ENCODE peak calls at places on chromosomes 1 and 21, in five cellular contexts. M is NCI-H1694 treated with DMSO at 0.1 percent for 48 hours; Y is HTR-8/SVneo; X is progenitor cell of endocrine pancreas; Q is activated CD8-positive, alpha-beta memory T cell treated with anti-CD3 and anti-CD28 coated beads, Interleukin-2, amount 10 ng/mL, durations not matched to agents 7 days and 5 days. Z is an unnamed sample.

GRCh38 chr21:18335651-18336050 is 67.9 kb downstream of the TMPRSS15 start:
- DNase-seq in M (no peak), Y (no peak), X (no peak), Q (no peak), Z (no peak)

GRCh38 chr1:6820899-6821298 is 35.6 kb downstream of the CAMTA1 start:
- DNase-seq in M (no peak), Y (no peak), X (no peak), Q (no peak), Z (no peak)

GRCh38 chr1:2107586-2108212 is 57.5 kb downstream of the PRKCZ start:
- DNase-seq in M (no peak), Y (no peak), X (no peak), Q (no peak), Z (no peak)

GRCh38 chr1:194919146-194919545 is 1689.1 kb downstream of the KCNT2 start:
- DNase-seq in M (no peak), Y (no peak), X (no peak), Q (no peak), Z (no peak)

GRCh38 chr1:229991104-229991513 is 75.9 kb upstream of the GALNT2 start:
- DNase-seq in M (no peak), Y (no peak), X (no peak), Q (no peak), Z (no peak)

GRCh38 chr1:36447450-36447849 is 2.8 kb downstream of the OSCP1 start:
- DNase-seq in M (no peak), Y (no peak), X (no peak), Q (no peak), Z (no peak)

GRCh38 chr21:27480841-27481261 is 514.0 kb upstream of the ADAMTS5 start:
- DNase-seq in M (no peak), Y (no peak), X (no peak), Q (no peak), Z (no peak)

GRCh38 chr1:205354259-205354904 is 2.3 kb downstream of the KLHDC8A start:
- DNase-seq in M (peak), Y (peak), X (peak), Q (peak), Z (no peak)

GRCh38 chr1:193259619-193260018 is 73.2 kb upstream of the B3GALT2 start:
- DNase-seq in M (no peak), Y (no peak), X (no peak), Q (no peak), Z (no peak)

GRCh38 chr1:74731399-74732052 is 1.3 kb downstream of the CRYZ start:
- DNase-seq in M (no peak), Y (no peak), X (no peak), Q (no peak), Z (no peak)

GRCh38 chr21:46599251-46599572 is 5.7 kb downstream of the S100B start:
- DNase-seq in M (no peak), Y (no peak), X (no peak), Q (no peak), Z (no peak)

GRCh38 chr21:40070871-40071270 is 203.6 kb downstream of the PCP4 start:
- DNase-seq in M (no peak), Y (no peak), X (no peak), Q (no peak), Z (no peak)

GRCh38 chr1:184035719-184036516 is 1.6 kb downstream of the COLGALT2 start:
- DNase-seq in M (no peak), Y (no peak), X (no peak), Q (no peak), Z (no peak)

GRCh38 chr1:39795651-39796050 is 7.0 kb upstream of the BMP8B start:
- DNase-seq in M (no peak), Y (no peak), X (no peak), Q (no peak), Z (no peak)

GRCh38 chr1:234778215-234779159 is 168.5 kb upstream of the IRF2BP2 start:
- DNase-seq in M (peak), Y (no peak), X (no peak), Q (peak), Z (no peak)

GRCh38 chr1:171251741-171252300 is 3.5 kb downstream of the FMO1 start:
- DNase-seq in M (no peak), Y (no peak), X (peak), Q (peak), Z (no peak)

GRCh38 chr1:205312866-205313680 is 8.5 kb downstream of the NUAK2 start:
- DNase-seq in M (no peak), Y (no peak), X (no peak), Q (no peak), Z (no peak)

GRCh38 chr1:119968068-119968492 is 71.8 kb upstream of the ADAM30 start:
- DNase-seq in M (peak), Y (peak), X (peak), Q (peak), Z (no peak)

GRCh38 chr1:11281518-11282331 is 8.7 kb downstream of the UBIAD1 start:
- DNase-seq in M (no peak), Y (no peak), X (no peak), Q (no peak), Z (no peak)

GRCh38 chr21:42537106-42537742 is 23.6 kb downstream of the SLC37A1 start:
- DNase-seq in M (no peak), Y (no peak), X (no peak), Q (peak), Z (no peak)

GRCh38 chr1:113940365-113941244 is 11.5 kb downstream of the HIPK1 start:
- DNase-seq in M (no peak), Y (no peak), X (no peak), Q (peak), Z (no peak)

Z was measured in DMS 273 treated with DMSO at 0.1 percent for 48 hours.